ENCODE peak calls at places on chromosomes 3 and 15, in four cellular contexts. H is OCI-LY7; Q is heart left ventricle; N is CD4-positive, alpha-beta T cell. P is an unnamed sample.

GRCh38 chr3:147369231-147369630 is 37.1 kb downstream of the ZIC4 start:
- DNase-seq in H (no peak), Q (no peak), N (no peak), P (no peak)

GRCh38 chr3:170355738-170356595 is 1.5 kb upstream of the SKIL start:
- DNase-seq in H (peak; percentile 72), Q (peak; percentile 70), N (peak; percentile 8), P (peak; percentile 47)

GRCh38 chr15:42215854-42216829 is 8.0 kb upstream of the VPS39 start:
- DNase-seq in H (peak; percentile 13), Q (no peak), N (no peak), P (no peak)

GRCh38 chr3:108053025-108053424 is 37.8 kb downstream of the CD47 start:
- DNase-seq in H (no peak), Q (peak; percentile 30), N (no peak), P (no peak)

GRCh38 chr15:67091073-67091965 is 25.9 kb downstream of the SMAD3 start:
- DNase-seq in H (no peak), Q (peak; percentile 85), N (peak; percentile 59), P (peak; percentile 54)

GRCh38 chr3:105647047-105647446 is 221.8 kb downstream of the CBLB start:
- DNase-seq in H (no peak), Q (peak; percentile 25), N (no peak), P (no peak)

GRCh38 chr15:69760890-69761568 is 308.4 kb downstream of the RPLP1 start:
- DNase-seq in H (peak; percentile 57), Q (peak; percentile 53), N (peak; percentile 85), P (no peak)

GRCh38 chr3:119235151-119235550 is 5.5 kb downstream of the B4GALT4 start:
- DNase-seq in H (no peak), Q (no peak), N (no peak), P (no peak)

GRCh38 chr15:70856884-70857546 is 3.1 kb upstream of the LARP6 start:
- DNase-seq in H (no peak), Q (peak; percentile 81), N (no peak), P (no peak)

GRCh38 chr3:14300721-14301377 is 101.6 kb upstream of the SLC6A6 start:
- DNase-seq in H (no peak), Q (peak; percentile 41), N (no peak), P (no peak)

GRCh38 chr3:13788522-13789424 is 91.1 kb downstream of the WNT7A start:
- DNase-seq in H (no peak), Q (no peak), N (no peak), P (no peak)

GRCh38 chr3:5254281-5255048 is 67.0 kb downstream of the EDEM1 start:
- DNase-seq in H (no peak), Q (no peak), N (no peak), P (no peak)

GRCh38 chr3:155418426-155418825 is 124.9 kb upstream of the STRIT1 start:
- DNase-seq in H (no peak), Q (peak; percentile 41), N (no peak), P (no peak)

GRCh38 chr15:84681822-84682221 is 23.8 kb upstream of the NMB start:
- DNase-seq in H (no peak), Q (no peak), N (peak; percentile 56), P (no peak)

GRCh38 chr3:134618473-134618860 is 32.4 kb downstream of the KY start:
- DNase-seq in H (no peak), Q (no peak), N (no peak), P (no peak)

GRCh38 chr3:132405188-132405587 is 12.1 kb upstream of the DNAJC13 start:
- DNase-seq in H (no peak), Q (no peak), N (no peak), P (no peak)

GRCh38 chr3:69282191-69282590 is 103.7 kb downstream of the FRMD4B start:
- DNase-seq in H (no peak), Q (no peak), N (no peak), P (no peak)

GRCh38 chr3:14946749-14947104 is 656 bp upstream of the NR2C2 start:
- DNase-seq in H (peak; percentile 12), Q (no peak), N (no peak), P (no peak)

GRCh38 chr3:137222736-137223135 is 265.0 kb downstream of the IL20RB start:
- DNase-seq in H (no peak), Q (no peak), N (no peak), P (no peak)

DNA sequence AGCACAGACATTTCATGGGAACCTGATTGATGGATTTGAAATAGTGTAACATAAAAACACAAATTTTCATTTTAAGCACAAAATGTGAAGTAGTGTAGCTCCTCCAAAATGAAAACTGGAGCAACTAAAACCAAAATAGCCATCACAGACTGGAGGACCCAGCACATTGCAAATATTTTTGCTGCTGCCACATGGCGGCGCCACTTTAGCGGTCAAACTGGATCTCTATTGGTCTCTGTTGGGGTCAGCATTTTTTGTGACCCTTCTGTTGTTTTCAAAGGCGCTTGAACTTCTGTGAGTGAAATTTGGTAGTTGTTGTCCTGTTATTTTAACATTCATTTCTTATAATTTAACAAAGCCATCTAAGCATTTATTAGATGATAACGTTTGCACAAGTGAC is 259.9 kb downstream of the IL20RB start:
- DNase-seq in H (no peak), Q (no peak), N (no peak), P (no peak)
- TF ChIP-seq CTCF in H (peak; percentile 78), Q (peak; percentile 19), N (no peak), P (no peak)

DNA sequence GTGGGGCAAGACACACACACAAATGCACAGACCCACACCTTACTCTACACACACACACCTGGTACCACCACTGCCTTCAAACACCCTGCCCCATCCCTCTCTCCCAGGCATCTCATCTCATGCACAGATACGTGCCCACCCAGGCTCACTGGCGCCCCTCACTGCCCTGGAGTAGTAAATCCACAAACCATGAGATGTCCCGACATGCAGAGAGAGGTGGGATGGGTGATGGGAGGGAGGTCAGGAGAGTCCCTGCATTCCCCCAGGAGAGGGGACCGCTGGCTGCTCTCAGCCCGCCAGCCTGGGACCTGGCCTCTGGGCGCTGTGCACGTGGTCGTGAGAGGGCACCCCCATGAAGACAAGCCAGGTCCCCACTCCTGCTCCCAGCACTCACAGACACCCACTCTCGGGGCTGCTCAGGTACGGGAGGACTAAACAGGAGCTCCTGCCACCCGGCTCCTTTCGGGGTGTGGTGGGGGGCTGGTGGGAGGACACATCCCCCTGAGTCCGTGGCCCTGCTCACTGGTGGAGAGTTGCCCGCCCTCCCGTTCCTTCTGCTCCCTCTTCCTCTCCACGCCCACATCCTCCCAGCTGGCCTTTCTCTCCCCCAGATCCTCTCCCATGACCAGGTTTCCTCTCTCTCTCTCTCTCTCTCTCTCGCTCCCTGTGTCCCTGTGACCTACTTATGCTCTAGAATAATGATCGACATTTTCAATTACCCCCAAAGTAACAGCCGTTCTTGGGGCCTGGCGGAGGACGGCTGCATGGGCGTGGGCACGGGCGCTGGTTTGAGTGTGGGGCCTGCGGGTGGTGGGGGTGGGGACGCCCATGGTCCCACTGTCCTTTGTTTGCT is 18.8 kb upstream of the CSPG4 start:
- DNase-seq in H (no peak), Q (peak; percentile 77), N (no peak), P (no peak)
- TF ChIP-seq CTCF in H (no peak), Q (no peak), N (no peak), P (no peak)

DNA sequence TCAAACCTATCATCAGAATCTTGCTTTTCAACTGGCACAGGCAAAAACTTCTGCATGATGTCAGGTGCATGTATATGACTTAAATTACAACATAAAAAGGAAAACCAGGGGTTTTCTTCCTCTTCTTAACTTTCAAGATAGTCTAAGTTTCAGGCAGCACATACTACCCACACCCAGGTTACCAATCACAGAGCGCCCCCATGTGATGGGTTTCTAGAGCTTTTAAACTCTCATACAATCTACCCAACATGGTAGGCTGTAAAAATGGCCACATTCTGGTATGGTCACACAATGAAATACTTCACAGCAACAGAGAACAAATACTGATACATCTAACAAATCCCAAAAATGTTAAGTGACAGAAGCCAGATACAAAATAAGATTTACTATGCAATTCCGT is 7.4 kb downstream of the MESD start:
- DNase-seq in H (no peak), Q (no peak), N (no peak), P (no peak)
- TF ChIP-seq CTCF in H (peak; percentile 66), Q (no peak), N (no peak), P (no peak)

GRCh38 chr3:127675651-127676391 is 3.1 kb downstream of the ABTB1 start:
- DNase-seq in H (no peak), Q (no peak), N (no peak), P (no peak)
- TF ChIP-seq CTCF in H (no peak), Q (no peak), N (no peak), P (no peak)

DNA sequence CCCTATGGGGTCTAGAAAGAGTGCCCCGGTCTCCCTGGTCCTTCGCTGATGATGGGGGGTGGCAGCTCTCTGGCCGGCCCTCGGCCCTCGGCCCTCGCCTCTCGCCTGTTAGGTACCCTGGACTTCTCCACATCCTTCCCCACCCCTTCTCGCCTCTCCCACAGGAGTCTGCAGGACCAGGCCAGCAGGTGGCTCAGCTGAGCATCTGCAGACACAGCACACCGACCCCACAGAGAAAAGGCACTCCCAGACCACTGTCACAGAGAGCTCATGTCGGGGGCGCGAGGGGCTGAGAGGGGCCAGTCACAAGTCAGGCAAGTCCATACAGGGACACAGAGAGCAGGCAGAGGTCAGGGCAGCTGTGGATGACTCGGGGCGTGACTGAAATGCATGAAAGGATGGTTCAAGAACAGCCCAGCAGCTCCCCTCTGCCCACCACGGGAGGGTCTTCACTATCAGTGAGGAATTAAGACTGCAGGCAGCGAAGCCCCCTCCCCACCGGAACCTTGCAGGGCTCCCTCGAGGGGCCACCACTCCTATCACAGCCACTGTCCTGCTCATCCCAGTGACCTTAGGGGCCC is 181.7 kb upstream of the NSMCE3 start:
- DNase-seq in H (no peak), Q (peak; percentile 41), N (no peak), P (no peak)
- TF ChIP-seq CTCF in H (peak; percentile 30), Q (no peak), N (no peak), P (no peak)

GRCh38 chr3:154314152-154314551 is 10.1 kb downstream of the DHX36 start:
- DNase-seq in H (no peak), Q (no peak), N (no peak), P (no peak)
- TF ChIP-seq CTCF in H (peak; percentile 47), Q (no peak), N (no peak), P (no peak)

GRCh38 chr3:186589115-186589514 is 18.6 kb downstream of the DNAJB11 start:
- DNase-seq in H (peak; percentile 49), Q (no peak), N (no peak), P (no peak)
- TF ChIP-seq CTCF in H (peak; percentile 82), Q (no peak), N (no peak), P (peak; percentile 29)

GRCh38 chr15:78739996-78740903 is 71.0 kb downstream of the ADAMTS7 start:
- DNase-seq in H (peak; percentile 85), Q (peak; percentile 59), N (peak; percentile 38), P (peak; percentile 61)
- TF ChIP-seq CTCF in H (peak; percentile 81), Q (peak; percentile 29), N (no peak), P (no peak)

DNA sequence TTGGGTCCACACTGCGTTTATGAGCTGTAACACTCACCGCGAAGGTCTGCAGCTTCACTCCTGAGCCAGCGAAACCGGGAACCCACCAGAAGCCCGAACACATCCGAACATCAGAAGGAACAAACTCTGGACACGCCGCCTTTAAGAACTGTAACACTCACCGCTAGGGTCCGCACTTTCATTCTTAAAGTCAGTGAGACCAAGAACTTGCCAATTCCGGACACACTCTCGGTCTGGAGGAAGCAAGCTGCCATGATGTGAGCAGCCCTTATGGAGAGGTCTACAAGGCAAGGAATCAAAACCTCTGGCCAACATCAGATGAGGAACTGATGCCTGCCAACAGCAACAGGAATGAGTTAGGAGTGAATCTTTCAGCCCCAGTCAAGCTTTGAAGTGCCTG is 62.9 kb downstream of the SLC28A2 start:
- DNase-seq in H (no peak), Q (peak; percentile 39), N (no peak), P (no peak)
- TF ChIP-seq CTCF in H (peak; percentile 37), Q (peak; percentile 29), N (no peak), P (no peak)

GRCh38 chr15:64519897-64520296 is 59.5 kb downstream of the ZNF609 start:
- DNase-seq in H (no peak), Q (no peak), N (no peak), P (no peak)
- TF ChIP-seq CTCF in H (peak; percentile 33), Q (no peak), N (no peak), P (no peak)

P was measured in mesothelial cell of epicardium.